ENCODE peak calls at places on chromosomes 7 and 10, in six cellular contexts. T, A, O, G, U and I are unnamed samples.

GRCh38 chr7:1083729-1084657 is 3.9 kb upstream of the GPER1 start:
- DNase-seq in U (no peak), T (no peak), G (no peak), A (no peak), O (peak; percentile 88), I (no peak)

GRCh38 chr10:98456688-98457482 is 10.2 kb upstream of the HPS1 start:
- DNase-seq in O (no peak), A (no peak), G (no peak), U (no peak), T (no peak), I (no peak)

GRCh38 chr10:122181055-122181732 is 89.9 kb upstream of the BTBD16 start:
- DNase-seq in U (no peak), T (no peak), G (no peak), O (no peak), A (no peak), I (no peak)

GRCh38 chr10:103781329-103782061 is 73.9 kb downstream of the SH3PXD2A start:
- DNase-seq in G (no peak), A (peak; percentile 66), U (peak; percentile 52), T (no peak), O (no peak), I (no peak)

GRCh38 chr10:21926949-21927348 is 76.6 kb downstream of the DNAJC1 start:
- DNase-seq in O (no peak), G (no peak), A (no peak), U (peak; percentile 73), T (no peak), I (no peak)

GRCh38 chr10:77090381-77091356 is 546.9 kb downstream of the KCNMA1 start:
- DNase-seq in O (no peak), U (no peak), G (no peak), A (no peak), T (no peak), I (no peak)

GRCh38 chr10:72387187-72387586 is 32.5 kb upstream of the DNAJB12 start:
- DNase-seq in U (no peak), T (no peak), A (no peak), O (no peak), G (no peak), I (no peak)

GRCh38 chr7:471191-471865 is 48.3 kb downstream of the PDGFA start:
- DNase-seq in O (no peak), A (no peak), G (no peak), U (no peak), T (no peak), I (peak; percentile 37)

GRCh38 chr10:71522438-71523144 is 125.9 kb downstream of the CDH23 start:
- DNase-seq in O (no peak), A (no peak), U (no peak), T (no peak), G (no peak), I (no peak)

GRCh38 chr7:143373255-143373794 is 7.8 kb upstream of the ZYX start:
- DNase-seq in U (no peak), T (no peak), O (no peak), G (no peak), A (no peak), I (no peak)
- H3K4me1 ChIP-seq in U (peaks cover 8% of the 10 kb centered on the region), T (peaks cover 40% of the 10 kb centered on the region), O (peaks cover 8% of the 10 kb centered on the region), G (no peaks in the 10 kb centered on the region), A (peaks cover 3% of the 10 kb centered on the region), I (no peaks in the 10 kb centered on the region)

DNA sequence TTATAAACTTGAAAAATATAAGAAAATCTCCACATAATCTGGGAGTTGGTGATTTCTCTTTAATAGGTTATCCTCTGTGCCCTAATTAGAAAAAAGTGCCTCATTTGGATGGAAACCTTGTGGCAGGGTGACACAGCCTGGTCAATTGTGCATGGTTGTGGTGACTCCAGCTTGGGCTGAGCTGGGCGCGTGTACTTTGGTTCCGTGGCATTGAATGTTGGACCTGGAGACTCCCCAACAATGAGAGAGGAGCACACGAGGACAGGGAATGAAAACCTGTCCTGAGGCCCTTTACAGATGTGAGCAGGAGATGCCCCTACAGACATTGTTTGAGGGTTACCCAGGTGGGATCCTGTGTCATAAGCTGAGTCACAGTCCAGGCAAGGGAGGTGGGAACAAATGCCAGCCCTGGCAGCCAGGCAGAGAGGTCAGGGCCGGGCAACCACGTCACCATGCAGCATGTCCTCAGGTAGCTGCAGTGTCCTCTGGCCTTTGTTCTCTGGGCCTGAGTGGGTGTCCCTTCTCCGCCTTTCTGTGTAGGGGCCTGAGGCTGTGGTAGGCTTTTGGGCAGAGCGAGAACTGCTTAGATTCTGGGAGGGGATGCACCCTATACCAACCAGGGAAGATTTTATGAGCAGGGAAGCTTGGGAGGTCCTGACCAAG is 147.4 kb upstream of the TBX20 start:
- DNase-seq in T (no peak), O (no peak), G (no peak), U (no peak), A (no peak), I (no peak)
- H3K4me1 ChIP-seq in T (no peaks in the 10 kb centered on the region), O (no peaks in the 10 kb centered on the region), G (no peaks in the 10 kb centered on the region), U (no peaks in the 10 kb centered on the region), A (no peaks in the 10 kb centered on the region), I (no peaks in the 10 kb centered on the region)

GRCh38 chr10:53430127-53430891 is 657.7 kb upstream of the MBL2 start:
- DNase-seq in O (no peak), A (no peak), U (no peak), G (no peak), T (no peak), I (no peak)

GRCh38 chr10:53434413-53434812 is 661.8 kb upstream of the MBL2 start:
- DNase-seq in A (no peak), O (no peak), G (no peak), U (no peak), T (no peak), I (no peak)

GRCh38 chr10:53432035-53432434 is 659.5 kb upstream of the MBL2 start:
- DNase-seq in T (no peak), G (no peak), U (no peak), O (no peak), A (no peak), I (no peak)

DNA sequence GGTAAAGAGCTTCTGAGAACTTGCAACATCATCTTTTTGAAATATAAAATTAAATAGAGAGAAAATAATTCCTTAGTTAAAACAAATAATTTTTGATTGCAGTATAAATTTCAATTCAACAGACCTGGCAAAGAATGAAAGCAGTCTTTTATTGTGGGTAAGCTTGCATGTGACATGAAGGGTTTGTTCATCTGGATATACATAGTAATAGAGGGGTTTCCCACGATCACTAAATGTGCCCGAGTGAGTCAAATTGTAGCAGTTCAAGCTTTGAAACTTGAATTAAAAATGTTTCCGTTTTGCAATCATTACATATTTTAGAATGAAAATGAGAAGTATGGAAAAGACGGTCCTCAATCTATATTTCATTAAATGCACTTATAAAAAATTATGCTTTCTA is 658.4 kb upstream of the MBL2 start:
- DNase-seq in A (no peak), U (no peak), O (no peak), G (no peak), T (no peak), I (no peak)
- H3K4me1 ChIP-seq in A (no peaks in the 10 kb centered on the region), U (no peaks in the 10 kb centered on the region), O (no peaks in the 10 kb centered on the region), G (no peaks in the 10 kb centered on the region), T (no peaks in the 10 kb centered on the region), I (no peaks in the 10 kb centered on the region)

DNA sequence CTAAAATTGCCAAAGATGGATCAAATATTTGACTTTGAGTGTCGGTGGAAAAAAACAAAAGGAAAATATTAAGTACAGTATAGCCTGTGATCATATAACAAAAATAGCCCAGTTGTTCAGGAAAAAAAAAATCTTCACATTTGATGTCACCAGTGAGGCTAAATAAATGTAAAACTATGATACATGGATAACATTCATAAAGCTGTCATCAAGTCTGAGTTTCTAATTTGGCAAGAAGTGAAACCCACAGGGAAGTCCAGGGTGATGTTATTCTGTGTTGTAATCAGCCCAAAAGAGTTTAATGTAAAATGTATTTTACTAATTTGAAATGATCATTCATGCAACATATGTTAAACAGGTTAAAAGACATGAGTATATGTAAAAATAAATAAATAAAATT is 908.0 kb downstream of the PCDH15 start:
- DNase-seq in T (no peak), U (no peak), G (no peak), A (no peak), O (no peak), I (no peak)
- H3K4me1 ChIP-seq in T (no peaks in the 10 kb centered on the region), U (no peaks in the 10 kb centered on the region), G (no peaks in the 10 kb centered on the region), A (no peaks in the 10 kb centered on the region), O (no peaks in the 10 kb centered on the region), I (no peaks in the 10 kb centered on the region)

GRCh38 chr10:34802692-34803091 is 12.4 kb downstream of the PARD3 start:
- DNase-seq in U (no peak), A (no peak), O (no peak), G (no peak), T (no peak), I (no peak)
- H3K4me1 ChIP-seq in U (peaks cover 10% of the 10 kb centered on the region), A (no peaks in the 10 kb centered on the region), O (no peaks in the 10 kb centered on the region), G (no peaks in the 10 kb centered on the region), T (no peaks in the 10 kb centered on the region), I (peaks cover 7% of the 10 kb centered on the region)